ENCODE peak calls at places on chromosomes 6 and 20, in five cellular contexts. Q is uterus, T is ovary, J is SK-N-SH, C is AG04450. D is an unnamed sample.

GRCh38 chr20:10369723-10370090 is 64.3 kb downstream of the MKKS start:
- DNase-seq in T (no peak), J (no peak), Q (no peak), C (no peak), D (no peak)

GRCh38 chr6:63816979-63817436 is 181.4 kb downstream of the PHF3 start:
- DNase-seq in Q (no peak), T (no peak), J (peak; percentile 68), C (no peak), D (no peak)

GRCh38 chr6:113619077-113619476 is 238.1 kb upstream of the MARCKS start:
- DNase-seq in C (no peak), Q (no peak), T (no peak), J (no peak), D (no peak)

GRCh38 chr6:169328112-169328801 is 74.6 kb upstream of the THBS2 start:
- DNase-seq in Q (peak; percentile 69), T (peak; percentile 52), J (no peak), C (peak; percentile 61), D (no peak)

GRCh38 chr20:51528263-51529026 is 14.1 kb downstream of the NFATC2 start:
- DNase-seq in C (no peak), Q (no peak), T (no peak), J (no peak), D (no peak)

GRCh38 chr6:170212051-170212756 is 78.7 kb downstream of the DLL1 start:
- DNase-seq in Q (peak; percentile 6), C (no peak), T (peak; percentile 10), J (no peak), D (peak; percentile 43)

GRCh38 chr6:160520043-160520904 is 143.8 kb downstream of the LPA start:
- DNase-seq in C (peak; percentile 20), Q (peak; percentile 82), T (peak; percentile 81), J (peak; percentile 79), D (peak; percentile 88)

GRCh38 chr20:48758206-48758820 is 69.5 kb downstream of the PREX1 start:
- DNase-seq in Q (no peak), T (no peak), C (no peak), J (no peak), D (no peak)

GRCh38 chr6:63197741-63198140 is 13.5 kb upstream of the FKBP1C start:
- DNase-seq in Q (no peak), T (no peak), J (no peak), C (no peak), D (no peak)

GRCh38 chr6:129966125-129966524 is 52.3 kb upstream of the L3MBTL3 start:
- DNase-seq in T (no peak), J (no peak), C (peak; percentile 1), Q (no peak), D (no peak)

GRCh38 chr20:55500130-55500529 is 505.2 kb downstream of the CBLN4 start:
- DNase-seq in T (no peak), Q (no peak), C (no peak), J (no peak), D (no peak)

GRCh38 chr20:47360207-47360488 is 3.6 kb upstream of the ZMYND8 start:
- DNase-seq in J (no peak), C (no peak), Q (no peak), T (peak; percentile 71), D (no peak)

GRCh38 chr20:38229376-38230252 is 30.9 kb downstream of the KIAA1755 start:
- DNase-seq in C (no peak), J (peak; percentile 70), Q (no peak), T (no peak), D (no peak)

GRCh38 chr6:52216932-52217331 is 27.4 kb downstream of the IL17F start:
- DNase-seq in J (no peak), C (no peak), Q (no peak), T (no peak), D (no peak)

GRCh38 chr6:118581489-118581959 is 33.4 kb downstream of the PLN start:
- DNase-seq in J (no peak), C (no peak), Q (no peak), T (no peak), D (no peak)

GRCh38 chr20:63520939-63521601 is 505 bp downstream of the PPDPF start:
- DNase-seq in C (no peak), J (peak; percentile 91), Q (peak; percentile 78), T (peak; percentile 73), D (no peak)

GRCh38 chr20:23520185-23520584 is 29.3 kb downstream of the CST8 start:
- DNase-seq in J (no peak), Q (no peak), C (no peak), T (no peak), D (no peak)

GRCh38 chr6:170221753-170222400 is 69.0 kb downstream of the DLL1 start:
- DNase-seq in J (peak; percentile 23), C (no peak), T (no peak), Q (peak; percentile 6), D (no peak)

GRCh38 chr6:131914967-131915751 is 36.0 kb downstream of the CCN2 start:
- DNase-seq in Q (peak; percentile 51), J (peak; percentile 33), T (peak; percentile 71), C (peak; percentile 74), D (no peak)

GRCh38 chr6:57193177-57193576 is 21.1 kb downstream of the BAG2 start:
- DNase-seq in T (no peak), C (no peak), J (no peak), Q (no peak), D (no peak)

GRCh38 chr6:77653817-77654216 is 978 bp downstream of the MEI4 start:
- DNase-seq in T (no peak), J (no peak), C (no peak), Q (no peak), D (no peak)

GRCh38 chr6:163324928-163325784 is 89.4 kb upstream of the QKI start:
- DNase-seq in Q (no peak), T (no peak), C (no peak), J (no peak), D (no peak)

GRCh38 chr6:124119591-124119990 is 315.9 kb downstream of the NKAIN2 start:
- DNase-seq in C (no peak), Q (no peak), J (no peak), T (no peak), D (no peak)

GRCh38 chr6:169156108-169156821 is 97.4 kb downstream of the THBS2 start:
- DNase-seq in Q (no peak), T (no peak), C (no peak), J (peak; percentile 11), D (peak; percentile 73)

GRCh38 chr20:44745560-44746366 is at the start of gene KCNK15:
- DNase-seq in C (no peak), T (peak; percentile 79), Q (peak; percentile 66), J (peak; percentile 71), D (no peak)
- TF ChIP-seq CTCF in C (no peak), T (peak; percentile 27), Q (no peak), J (no peak), D (no peak)

GRCh38 chr6:111800468-111800760 is 72.8 kb downstream of the FYN start:
- DNase-seq in C (no peak), J (no peak), Q (no peak), T (no peak), D (no peak)
- H3K27ac ChIP-seq in C (no peak overlapping the region), J (no peak overlapping the region), Q (peak overlapping the region; percentile 60), T (peak overlapping the region; percentile 66), D (no peak overlapping the region)

GRCh38 chr6:29806387-29806786 is 21.2 kb upstream of the HLA-G start:
- DNase-seq in C (no peak), Q (no peak), J (no peak), T (no peak), D (no peak)
- TF ChIP-seq CTCF in C (no peak), Q (no peak), J (no peak), T (no peak), D (no peak)

DNA sequence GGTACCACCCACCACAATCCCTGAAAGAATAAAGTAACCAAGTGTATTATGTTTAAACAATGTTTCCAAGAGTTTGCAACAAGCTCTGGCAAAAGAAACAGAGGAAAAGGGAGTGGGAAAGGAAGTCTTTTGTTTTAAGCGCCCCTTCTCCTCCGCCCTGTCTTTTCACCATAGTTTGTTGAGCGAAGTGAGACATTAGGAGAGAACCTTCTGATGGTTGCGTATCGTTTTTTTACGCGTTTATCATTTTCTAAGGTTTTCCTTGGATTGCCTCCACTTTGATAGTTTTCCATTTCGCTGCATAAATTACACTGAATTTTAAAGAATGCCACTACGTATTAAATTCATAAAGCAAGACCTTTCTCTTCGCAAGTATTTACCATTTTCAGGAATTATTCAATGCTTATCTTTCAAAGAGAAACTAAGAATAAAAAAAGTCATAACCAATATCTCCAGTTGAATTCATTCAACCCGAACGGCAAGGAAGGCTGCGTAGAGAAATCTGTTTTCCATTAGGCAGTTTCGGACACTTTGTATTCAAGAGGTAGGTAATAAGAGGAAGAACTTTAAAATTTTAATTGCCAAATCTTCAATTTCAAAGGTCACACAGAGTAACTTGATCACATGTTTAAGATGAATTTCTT is 926 bp upstream of the EPHA7 start:
- DNase-seq in Q (no peak), C (no peak), J (no peak), T (no peak), D (no peak)
- H3K27ac ChIP-seq in Q (peak overlapping the region; percentile 37), C (no peak overlapping the region), J (no peak overlapping the region), T (peak overlapping the region; percentile 53), D (no peak overlapping the region)

DNA sequence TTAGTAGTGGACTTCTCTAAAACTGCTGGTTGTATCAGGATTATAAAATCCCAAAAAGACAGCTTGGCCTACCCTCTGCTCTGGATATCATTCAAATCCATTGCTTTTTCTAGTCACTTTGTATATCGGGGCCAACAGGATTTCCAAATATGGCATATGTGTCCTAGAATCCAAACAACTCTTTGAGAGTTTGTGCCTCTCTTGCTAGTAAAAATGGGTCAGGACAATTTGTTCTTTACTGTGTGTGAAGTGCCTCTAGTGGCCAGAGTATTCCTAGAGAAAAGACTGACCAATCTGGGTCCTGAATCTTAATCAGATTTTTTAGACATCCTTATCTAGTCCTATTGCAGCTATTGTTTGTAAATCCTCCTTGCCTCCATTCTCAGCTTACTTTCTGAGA is 33.5 kb upstream of the MANEA start:
- DNase-seq in J (no peak), T (no peak), C (no peak), Q (no peak), D (no peak)
- TF ChIP-seq CTCF in J (no peak), T (no peak), C (no peak), Q (no peak), D (no peak)